ENCODE peak calls at places on chromosomes 13 and 19, in seven cellular contexts. One of them, this sample, is unnamed.

GRCh38 chr19:571127-571974 is 1.0 kb upstream of the BSG start:
- DNase-seq in K562: peak; percentile 51
- DNase-seq in GM12892: no peak
- DNase-seq in GM12878: peak; percentile 25
- DNase-seq in H1: peak; percentile 77
- DNase-seq in SK-N-SH: no peak
- DNase-seq in HepG2: peak; percentile 61
- DNase-seq in this sample: no peak

GRCh38 chr13:112984954-112985802 is 16.2 kb downstream of the MCF2L start:
- DNase-seq in GM12892: no peak
- DNase-seq in HepG2: peak; percentile 82
- DNase-seq in SK-N-SH: no peak
- DNase-seq in H1: no peak
- DNase-seq in GM12878: no peak
- DNase-seq in K562: no peak
- DNase-seq in this sample: no peak

GRCh38 chr19:41205995-41206394 is 13.0 kb downstream of the CYP2S1 start:
- DNase-seq in HepG2: no peak
- DNase-seq in GM12878: no peak
- DNase-seq in K562: no peak
- DNase-seq in SK-N-SH: no peak
- DNase-seq in H1: no peak
- DNase-seq in GM12892: no peak
- DNase-seq in this sample: no peak

GRCh38 chr13:110813646-110814624 is 100.4 kb downstream of the ING1 start:
- DNase-seq in H1: peak; percentile 46
- DNase-seq in K562: peak; percentile 15
- DNase-seq in GM12892: no peak
- DNase-seq in SK-N-SH: no peak
- DNase-seq in HepG2: no peak
- DNase-seq in GM12878: no peak
- DNase-seq in this sample: no peak

GRCh38 chr13:98484289-98485219 is 92.4 kb downstream of the STK24 start:
- DNase-seq in GM12892: no peak
- DNase-seq in HepG2: peak; percentile 91
- DNase-seq in SK-N-SH: no peak
- DNase-seq in GM12878: no peak
- DNase-seq in H1: peak; percentile 73
- DNase-seq in K562: peak; percentile 70
- DNase-seq in this sample: no peak

GRCh38 chr13:114320065-114320464 is 5.8 kb downstream of the CHAMP1 start:
- DNase-seq in SK-N-SH: no peak
- DNase-seq in GM12892: no peak
- DNase-seq in GM12878: no peak
- DNase-seq in HepG2: no peak
- DNase-seq in K562: peak; percentile 50
- DNase-seq in H1: no peak
- DNase-seq in this sample: no peak

GRCh38 chr13:36815069-36815468 is 4.0 kb upstream of the RFXAP start:
- DNase-seq in GM12878: no peak
- DNase-seq in GM12892: no peak
- DNase-seq in H1: no peak
- DNase-seq in K562: no peak
- DNase-seq in SK-N-SH: peak; percentile 24
- DNase-seq in HepG2: peak; percentile 28
- DNase-seq in this sample: no peak

GRCh38 chr13:64314286-64314685 is 2898.6 kb upstream of the PCDH20 start:
- DNase-seq in K562: no peak
- DNase-seq in SK-N-SH: no peak
- DNase-seq in H1: no peak
- DNase-seq in GM12892: no peak
- DNase-seq in GM12878: no peak
- DNase-seq in HepG2: no peak
- DNase-seq in this sample: no peak

GRCh38 chr13:78657699-78658629 is 991 bp downstream of the OBI1 start:
- DNase-seq in H1: no peak
- DNase-seq in HepG2: peak; percentile 74
- DNase-seq in SK-N-SH: peak; percentile 22
- DNase-seq in GM12878: no peak
- DNase-seq in GM12892: no peak
- DNase-seq in K562: peak; percentile 22
- DNase-seq in this sample: no peak

GRCh38 chr13:29484796-29485195 is 110.7 kb downstream of the SLC7A1 start:
- DNase-seq in H1: no peak
- DNase-seq in SK-N-SH: no peak
- DNase-seq in HepG2: no peak
- DNase-seq in GM12892: no peak
- DNase-seq in K562: no peak
- DNase-seq in GM12878: no peak
- DNase-seq in this sample: no peak

GRCh38 chr19:45474191-45474940 is 6.6 kb downstream of the FOSB start:
- DNase-seq in HepG2: no peak
- DNase-seq in H1: no peak
- DNase-seq in GM12892: no peak
- DNase-seq in K562: no peak
- DNase-seq in GM12878: no peak
- DNase-seq in SK-N-SH: no peak
- DNase-seq in this sample: no peak
- TF ChIP-seq TAF1 in HepG2: no peak
- TF ChIP-seq TAF1 in H1: no peak
- TF ChIP-seq TAF1 in GM12892: no peak
- TF ChIP-seq TAF1 in K562: peak; percentile 47
- TF ChIP-seq TAF1 in GM12878: no peak
- TF ChIP-seq TAF1 in SK-N-SH: no peak
- TF ChIP-seq TAF1 in this sample: no peak

DNA sequence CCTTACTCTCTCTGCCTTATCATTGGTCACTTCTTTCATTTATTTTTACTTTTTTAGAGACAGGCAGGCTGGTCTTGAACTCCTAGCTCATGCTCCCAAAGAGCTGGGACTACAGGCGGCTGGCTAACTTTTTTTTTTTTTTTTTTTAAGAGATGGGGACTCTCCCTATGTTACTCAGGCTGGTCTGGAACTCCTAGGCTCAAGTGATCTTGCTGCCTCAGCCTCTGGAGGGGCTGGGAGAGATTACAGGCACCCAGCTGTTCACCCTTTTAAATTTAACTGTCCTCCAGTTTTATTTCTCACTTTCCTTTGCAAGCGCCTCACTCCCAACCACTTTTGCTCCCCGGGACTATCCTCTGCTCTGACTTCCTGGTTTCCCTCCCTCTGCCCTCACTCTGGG is 5.6 kb upstream of the CLDN10 start:
- DNase-seq in GM12892: no peak
- DNase-seq in SK-N-SH: no peak
- DNase-seq in K562: no peak
- DNase-seq in GM12878: no peak
- DNase-seq in HepG2: no peak
- DNase-seq in H1: no peak
- DNase-seq in this sample: no peak
- TF ChIP-seq TAF1 in GM12892: no peak
- TF ChIP-seq TAF1 in SK-N-SH: no peak
- TF ChIP-seq TAF1 in K562: no peak
- TF ChIP-seq TAF1 in GM12878: no peak
- TF ChIP-seq TAF1 in HepG2: no peak
- TF ChIP-seq TAF1 in H1: no peak
- TF ChIP-seq TAF1 in this sample: no peak

GRCh38 chr19:11736696-11737095 is 2.0 kb downstream of the ZNF823 start:
- DNase-seq in SK-N-SH: peak; percentile 21
- DNase-seq in K562: peak; percentile 76
- DNase-seq in GM12878: peak; percentile 40
- DNase-seq in HepG2: no peak
- DNase-seq in GM12892: peak; percentile 17
- DNase-seq in H1: no peak
- DNase-seq in this sample: peak; percentile 22
- TF ChIP-seq TAF1 in SK-N-SH: no peak
- TF ChIP-seq TAF1 in K562: no peak
- TF ChIP-seq TAF1 in GM12878: no peak
- TF ChIP-seq TAF1 in HepG2: no peak
- TF ChIP-seq TAF1 in GM12892: no peak
- TF ChIP-seq TAF1 in H1: no peak
- TF ChIP-seq TAF1 in this sample: no peak

GRCh38 chr13:25213716-25214115 is 41.6 kb upstream of the AMER2 start:
- DNase-seq in GM12892: no peak
- DNase-seq in GM12878: no peak
- DNase-seq in SK-N-SH: no peak
- DNase-seq in H1: no peak
- DNase-seq in K562: no peak
- DNase-seq in HepG2: no peak
- DNase-seq in this sample: no peak
- TF ChIP-seq TAF1 in GM12892: no peak
- TF ChIP-seq TAF1 in GM12878: no peak
- TF ChIP-seq TAF1 in SK-N-SH: no peak
- TF ChIP-seq TAF1 in H1: no peak
- TF ChIP-seq TAF1 in K562: no peak
- TF ChIP-seq TAF1 in HepG2: no peak
- TF ChIP-seq TAF1 in this sample: no peak